ENCODE peak calls at places on chromosomes 16 and 17, in seven cellular contexts. One of them, this sample, is unnamed.

GRCh38 chr17:78172284-78173024 is 4.1 kb downstream of the SYNGR2 start:
- DNase-seq in left lung: peak; percentile 91
- DNase-seq in astrocyte of the spinal cord: peak; percentile 20
- DNase-seq in neural crest cell: no peak
- DNase-seq in CD8-positive, alpha-beta T cell: no peak
- DNase-seq in GM12878: no peak
- DNase-seq in psoas muscle: peak; percentile 74
- DNase-seq in this sample: no peak

GRCh38 chr16:71645450-71645849 is 19.5 kb downstream of the MARVELD3 start:
- DNase-seq in left lung: no peak
- DNase-seq in astrocyte of the spinal cord: peak; percentile 25
- DNase-seq in psoas muscle: no peak
- DNase-seq in CD8-positive, alpha-beta T cell: no peak
- DNase-seq in GM12878: no peak
- DNase-seq in neural crest cell: no peak
- DNase-seq in this sample: no peak

GRCh38 chr17:38449364-38449763 is 21.1 kb downstream of the ARHGAP23 start:
- DNase-seq in CD8-positive, alpha-beta T cell: no peak
- DNase-seq in left lung: no peak
- DNase-seq in GM12878: no peak
- DNase-seq in psoas muscle: no peak
- DNase-seq in neural crest cell: no peak
- DNase-seq in astrocyte of the spinal cord: no peak
- DNase-seq in this sample: no peak

GRCh38 chr16:9123871-9124270 is 32.4 kb downstream of the HAPSTR1 start:
- DNase-seq in astrocyte of the spinal cord: no peak
- DNase-seq in neural crest cell: no peak
- DNase-seq in psoas muscle: peak; percentile 83
- DNase-seq in GM12878: no peak
- DNase-seq in left lung: peak; percentile 93
- DNase-seq in CD8-positive, alpha-beta T cell: no peak
- DNase-seq in this sample: no peak

GRCh38 chr17:61562287-61562686 is 28.7 kb downstream of the NACA2 start:
- DNase-seq in left lung: no peak
- DNase-seq in astrocyte of the spinal cord: no peak
- DNase-seq in psoas muscle: no peak
- DNase-seq in GM12878: no peak
- DNase-seq in neural crest cell: no peak
- DNase-seq in CD8-positive, alpha-beta T cell: no peak
- DNase-seq in this sample: no peak

GRCh38 chr17:83071966-83072562 is 7.3 kb upstream of the METRNL start:
- DNase-seq in astrocyte of the spinal cord: no peak
- DNase-seq in GM12878: no peak
- DNase-seq in neural crest cell: no peak
- DNase-seq in psoas muscle: no peak
- DNase-seq in CD8-positive, alpha-beta T cell: no peak
- DNase-seq in left lung: no peak
- DNase-seq in this sample: no peak

GRCh38 chr17:78117027-78117981 is 11.3 kb downstream of the TMC6 start:
- DNase-seq in left lung: peak; percentile 84
- DNase-seq in psoas muscle: peak; percentile 48
- DNase-seq in CD8-positive, alpha-beta T cell: peak; percentile 66
- DNase-seq in neural crest cell: no peak
- DNase-seq in GM12878: no peak
- DNase-seq in astrocyte of the spinal cord: no peak
- DNase-seq in this sample: peak; percentile 86

GRCh38 chr16:11291021-11291716 is 10.0 kb upstream of the PRM1 start:
- DNase-seq in psoas muscle: no peak
- DNase-seq in neural crest cell: no peak
- DNase-seq in astrocyte of the spinal cord: peak; percentile 4
- DNase-seq in left lung: no peak
- DNase-seq in CD8-positive, alpha-beta T cell: no peak
- DNase-seq in GM12878: no peak
- DNase-seq in this sample: no peak

GRCh38 chr17:58120195-58120822 is 27.9 kb upstream of the OR4D1 start:
- DNase-seq in left lung: no peak
- DNase-seq in psoas muscle: no peak
- DNase-seq in neural crest cell: peak; percentile 57
- DNase-seq in CD8-positive, alpha-beta T cell: peak; percentile 58
- DNase-seq in GM12878: no peak
- DNase-seq in astrocyte of the spinal cord: peak; percentile 68
- DNase-seq in this sample: no peak

GRCh38 chr17:58786586-58787295 is 31.1 kb downstream of the PPM1E start:
- DNase-seq in neural crest cell: no peak
- DNase-seq in CD8-positive, alpha-beta T cell: no peak
- DNase-seq in GM12878: no peak
- DNase-seq in left lung: no peak
- DNase-seq in psoas muscle: no peak
- DNase-seq in astrocyte of the spinal cord: peak; percentile 75
- DNase-seq in this sample: no peak

GRCh38 chr16:59880626-59881025 is 1146.5 kb upstream of the GOT2 start:
- DNase-seq in CD8-positive, alpha-beta T cell: no peak
- DNase-seq in neural crest cell: no peak
- DNase-seq in psoas muscle: no peak
- DNase-seq in astrocyte of the spinal cord: no peak
- DNase-seq in GM12878: no peak
- DNase-seq in left lung: no peak
- DNase-seq in this sample: no peak

GRCh38 chr17:75345514-75346167 is 56.4 kb upstream of the SLC25A19 start:
- DNase-seq in GM12878: peak; percentile 91
- DNase-seq in psoas muscle: no peak
- DNase-seq in astrocyte of the spinal cord: no peak
- DNase-seq in neural crest cell: no peak
- DNase-seq in CD8-positive, alpha-beta T cell: peak; percentile 67
- DNase-seq in left lung: no peak
- DNase-seq in this sample: no peak

GRCh38 chr17:56679148-56679766 is 85.8 kb downstream of the NOG start:
- DNase-seq in CD8-positive, alpha-beta T cell: no peak
- DNase-seq in neural crest cell: peak; percentile 11
- DNase-seq in psoas muscle: peak; percentile 32
- DNase-seq in GM12878: no peak
- DNase-seq in astrocyte of the spinal cord: peak; percentile 56
- DNase-seq in left lung: no peak
- DNase-seq in this sample: no peak

GRCh38 chr16:69924777-69925191 is 26.4 kb upstream of the CLEC18A start:
- DNase-seq in neural crest cell: no peak
- DNase-seq in CD8-positive, alpha-beta T cell: no peak
- DNase-seq in astrocyte of the spinal cord: peak; percentile 75
- DNase-seq in psoas muscle: peak; percentile 79
- DNase-seq in left lung: no peak
- DNase-seq in GM12878: no peak
- DNase-seq in this sample: no peak

GRCh38 chr16:30660424-30661251 is 2.4 kb downstream of the FBRS start:
- DNase-seq in CD8-positive, alpha-beta T cell: peak; percentile 78
- DNase-seq in psoas muscle: no peak
- DNase-seq in GM12878: no peak
- DNase-seq in neural crest cell: no peak
- DNase-seq in astrocyte of the spinal cord: peak; percentile 19
- DNase-seq in left lung: no peak
- DNase-seq in this sample: no peak

GRCh38 chr16:48542966-48543365 is 67.0 kb downstream of the N4BP1 start:
- DNase-seq in astrocyte of the spinal cord: no peak
- DNase-seq in neural crest cell: no peak
- DNase-seq in GM12878: no peak
- DNase-seq in left lung: peak; percentile 53
- DNase-seq in psoas muscle: no peak
- DNase-seq in CD8-positive, alpha-beta T cell: peak; percentile 32
- DNase-seq in this sample: peak; percentile 82
- TF ChIP-seq CTCF in astrocyte of the spinal cord: no peak
- TF ChIP-seq CTCF in neural crest cell: no peak
- TF ChIP-seq CTCF in GM12878: no peak
- TF ChIP-seq CTCF in left lung: no peak
- TF ChIP-seq CTCF in psoas muscle: no peak
- TF ChIP-seq CTCF in CD8-positive, alpha-beta T cell: no peak
- TF ChIP-seq CTCF in this sample: no peak

DNA sequence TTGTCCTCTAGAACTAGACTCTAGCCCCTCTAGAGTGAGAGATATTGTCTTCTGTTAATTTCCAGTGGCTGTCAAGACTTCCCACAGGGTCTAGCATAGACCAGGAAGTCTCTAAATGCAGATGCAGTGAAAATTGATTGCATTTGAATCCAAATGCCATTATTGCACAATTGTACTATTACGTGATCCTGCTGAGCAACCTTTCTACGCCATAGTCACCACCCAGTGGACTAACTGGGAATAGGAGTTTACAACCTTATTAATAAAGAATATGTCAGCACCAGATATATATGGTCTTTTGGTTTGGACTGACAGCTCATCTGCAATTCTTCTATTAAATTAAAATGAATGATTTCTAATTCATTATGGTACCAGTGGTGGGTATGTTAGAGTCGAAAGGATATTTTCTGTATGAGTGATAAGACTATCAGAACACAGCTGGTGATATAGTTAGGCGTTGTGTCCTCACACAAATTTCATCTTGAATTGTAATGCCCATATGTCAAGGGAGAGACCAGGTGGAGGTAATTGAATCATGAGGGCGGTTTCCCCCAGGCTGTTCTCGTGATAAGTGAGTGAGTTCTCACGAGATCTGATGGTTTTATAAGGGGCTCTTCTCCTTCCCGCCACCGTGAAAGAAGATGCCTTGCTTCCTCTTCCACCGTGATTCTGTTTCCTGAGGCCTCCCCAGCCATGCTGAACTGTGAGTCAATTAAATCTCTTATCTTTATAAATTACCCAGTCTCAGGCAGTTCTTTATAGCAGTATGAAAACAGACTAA is 138.9 kb upstream of the CA10 start:
- DNase-seq in astrocyte of the spinal cord: no peak
- DNase-seq in GM12878: no peak
- DNase-seq in neural crest cell: no peak
- DNase-seq in left lung: no peak
- DNase-seq in CD8-positive, alpha-beta T cell: no peak
- DNase-seq in psoas muscle: no peak
- DNase-seq in this sample: no peak
- TF ChIP-seq CTCF in astrocyte of the spinal cord: no peak
- TF ChIP-seq CTCF in GM12878: no peak
- TF ChIP-seq CTCF in neural crest cell: peak; percentile 55
- TF ChIP-seq CTCF in left lung: no peak
- TF ChIP-seq CTCF in CD8-positive, alpha-beta T cell: no peak
- TF ChIP-seq CTCF in psoas muscle: no peak
- TF ChIP-seq CTCF in this sample: peak; percentile 45

GRCh38 chr16:3460585-3460984 is 17.1 kb downstream of the NAA60 start:
- DNase-seq in CD8-positive, alpha-beta T cell: no peak
- DNase-seq in psoas muscle: no peak
- DNase-seq in left lung: no peak
- DNase-seq in astrocyte of the spinal cord: no peak
- DNase-seq in GM12878: no peak
- DNase-seq in neural crest cell: no peak
- DNase-seq in this sample: no peak

GRCh38 chr16:3458852-3459361 is 15.4 kb downstream of the NAA60 start:
- DNase-seq in psoas muscle: no peak
- DNase-seq in CD8-positive, alpha-beta T cell: no peak
- DNase-seq in neural crest cell: no peak
- DNase-seq in GM12878: no peak
- DNase-seq in left lung: no peak
- DNase-seq in astrocyte of the spinal cord: peak; percentile 19
- DNase-seq in this sample: no peak

GRCh38 chr16:3460121-3460520 is 16.6 kb downstream of the NAA60 start:
- DNase-seq in GM12878: no peak
- DNase-seq in neural crest cell: no peak
- DNase-seq in CD8-positive, alpha-beta T cell: no peak
- DNase-seq in psoas muscle: no peak
- DNase-seq in left lung: no peak
- DNase-seq in astrocyte of the spinal cord: no peak
- DNase-seq in this sample: no peak

GRCh38 chr16:3459401-3460090 is 16.1 kb downstream of the NAA60 start:
- DNase-seq in CD8-positive, alpha-beta T cell: no peak
- DNase-seq in astrocyte of the spinal cord: no peak
- DNase-seq in GM12878: no peak
- DNase-seq in psoas muscle: no peak
- DNase-seq in neural crest cell: no peak
- DNase-seq in left lung: no peak
- DNase-seq in this sample: no peak

GRCh38 chr16:3461120-3461519 is 17.6 kb downstream of the NAA60 start:
- DNase-seq in CD8-positive, alpha-beta T cell: peak; percentile 80
- DNase-seq in GM12878: no peak
- DNase-seq in psoas muscle: no peak
- DNase-seq in astrocyte of the spinal cord: no peak
- DNase-seq in left lung: no peak
- DNase-seq in neural crest cell: no peak
- DNase-seq in this sample: no peak
- TF ChIP-seq CTCF in CD8-positive, alpha-beta T cell: peak; percentile 52
- TF ChIP-seq CTCF in GM12878: peak; percentile 29
- TF ChIP-seq CTCF in psoas muscle: no peak
- TF ChIP-seq CTCF in astrocyte of the spinal cord: no peak
- TF ChIP-seq CTCF in left lung: no peak
- TF ChIP-seq CTCF in neural crest cell: no peak
- TF ChIP-seq CTCF in this sample: no peak

GRCh38 chr17:81517009-81517338 is 4.4 kb upstream of the ACTG1 start:
- DNase-seq in astrocyte of the spinal cord: no peak
- DNase-seq in CD8-positive, alpha-beta T cell: no peak
- DNase-seq in psoas muscle: no peak
- DNase-seq in GM12878: no peak
- DNase-seq in neural crest cell: no peak
- DNase-seq in left lung: no peak
- DNase-seq in this sample: no peak

GRCh38 chr17:81518785-81519283 is 6.2 kb upstream of the ACTG1 start:
- DNase-seq in psoas muscle: peak; percentile 66
- DNase-seq in neural crest cell: no peak
- DNase-seq in GM12878: no peak
- DNase-seq in astrocyte of the spinal cord: no peak
- DNase-seq in CD8-positive, alpha-beta T cell: no peak
- DNase-seq in left lung: peak; percentile 94
- DNase-seq in this sample: peak; percentile 88

GRCh38 chr17:81518113-81518784 is 5.7 kb upstream of the ACTG1 start:
- DNase-seq in psoas muscle: no peak
- DNase-seq in CD8-positive, alpha-beta T cell: no peak
- DNase-seq in GM12878: no peak
- DNase-seq in astrocyte of the spinal cord: no peak
- DNase-seq in neural crest cell: no peak
- DNase-seq in left lung: peak; percentile 61
- DNase-seq in this sample: no peak

GRCh38 chr17:81516439-81516838 is 3.8 kb upstream of the ACTG1 start:
- DNase-seq in astrocyte of the spinal cord: no peak
- DNase-seq in neural crest cell: no peak
- DNase-seq in CD8-positive, alpha-beta T cell: no peak
- DNase-seq in left lung: peak; percentile 68
- DNase-seq in GM12878: no peak
- DNase-seq in psoas muscle: peak; percentile 52
- DNase-seq in this sample: peak; percentile 82

DNA sequence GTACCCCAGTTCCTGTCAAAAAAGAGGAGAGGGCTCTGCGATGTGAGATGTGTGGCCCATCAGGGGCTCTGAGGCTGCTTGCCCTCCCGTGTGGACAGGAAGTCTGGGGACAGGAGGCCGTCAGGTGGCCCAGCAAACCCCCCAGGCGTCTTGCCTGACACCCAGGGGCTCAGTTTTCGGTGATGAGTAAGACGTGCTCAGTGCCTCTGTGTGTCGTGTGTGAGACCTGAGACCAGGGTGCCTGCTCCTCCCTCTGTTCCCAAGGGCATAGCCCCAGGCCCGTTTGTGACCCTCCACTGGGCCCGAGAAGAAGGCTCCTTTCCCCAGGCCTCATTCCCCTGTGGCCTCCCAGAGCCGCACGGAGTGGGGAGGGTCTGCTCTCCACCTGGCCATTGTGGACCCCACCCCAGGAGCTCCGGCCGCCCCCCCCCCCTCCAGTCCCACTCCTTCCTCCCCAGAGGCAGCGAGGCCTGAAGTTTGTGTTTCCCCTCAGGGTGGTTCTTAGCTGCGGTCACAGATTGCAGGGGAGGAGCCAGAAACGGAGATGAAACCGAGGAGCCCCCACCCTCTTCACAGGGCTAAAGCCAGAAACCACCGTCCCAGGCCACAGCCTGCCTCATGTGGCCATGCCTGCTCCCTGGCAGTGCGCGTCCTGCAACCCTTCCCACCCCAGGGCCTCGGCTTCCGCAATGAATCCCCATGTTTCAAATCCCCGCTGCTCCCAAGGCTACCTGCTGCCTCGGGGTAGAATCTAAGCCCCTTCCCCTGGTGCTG is 4.9 kb upstream of the ACTG1 start:
- DNase-seq in astrocyte of the spinal cord: no peak
- DNase-seq in neural crest cell: no peak
- DNase-seq in CD8-positive, alpha-beta T cell: no peak
- DNase-seq in left lung: peak; percentile 61
- DNase-seq in GM12878: peak; percentile 82
- DNase-seq in psoas muscle: peak; percentile 56
- DNase-seq in this sample: peak; percentile 75
- TF ChIP-seq CTCF in astrocyte of the spinal cord: no peak
- TF ChIP-seq CTCF in neural crest cell: no peak
- TF ChIP-seq CTCF in CD8-positive, alpha-beta T cell: no peak
- TF ChIP-seq CTCF in left lung: no peak
- TF ChIP-seq CTCF in GM12878: no peak
- TF ChIP-seq CTCF in psoas muscle: no peak
- TF ChIP-seq CTCF in this sample: no peak